ENCODE peak calls at places on chromosome 2, in five cellular contexts. One of them, this sample, is unnamed.

GRCh38 chr2:112480540-112481049 is 1.4 kb upstream of the TTL start:
- DNase-seq in CD4-positive, alpha-beta memory T cell: peak
- DNase-seq in psoas muscle: no peak
- DNase-seq in SJCRH30: no peak
- DNase-seq in uterus: no peak
- DNase-seq in this sample: no peak

GRCh38 chr2:64586883-64587481 is 62.9 kb downstream of the AFTPH start:
- DNase-seq in CD4-positive, alpha-beta memory T cell: peak
- DNase-seq in psoas muscle: no peak
- DNase-seq in SJCRH30: no peak
- DNase-seq in uterus: no peak
- DNase-seq in this sample: no peak

GRCh38 chr2:203678971-203679370 is 27.5 kb upstream of the CD28 start:
- DNase-seq in CD4-positive, alpha-beta memory T cell: no peak
- DNase-seq in psoas muscle: no peak
- DNase-seq in SJCRH30: no peak
- DNase-seq in uterus: no peak
- DNase-seq in this sample: no peak

GRCh38 chr2:134153481-134153880 is 100.4 kb upstream of the MGAT5 start:
- DNase-seq in CD4-positive, alpha-beta memory T cell: no peak
- DNase-seq in psoas muscle: no peak
- DNase-seq in SJCRH30: no peak
- DNase-seq in uterus: no peak
- DNase-seq in this sample: no peak

GRCh38 chr2:126534508-126534907 is 121.5 kb upstream of the GYPC start:
- DNase-seq in CD4-positive, alpha-beta memory T cell: no peak
- DNase-seq in psoas muscle: no peak
- DNase-seq in SJCRH30: no peak
- DNase-seq in uterus: no peak
- DNase-seq in this sample: no peak

GRCh38 chr2:224024270-224024669 is 14.8 kb downstream of the SERPINE2 start:
- DNase-seq in CD4-positive, alpha-beta memory T cell: no peak
- DNase-seq in psoas muscle: no peak
- DNase-seq in SJCRH30: no peak
- DNase-seq in uterus: no peak
- DNase-seq in this sample: no peak

GRCh38 chr2:72744049-72744448 is 81.8 kb downstream of the EXOC6B start:
- DNase-seq in CD4-positive, alpha-beta memory T cell: no peak
- DNase-seq in psoas muscle: no peak
- DNase-seq in SJCRH30: no peak
- DNase-seq in uterus: no peak
- DNase-seq in this sample: peak

GRCh38 chr2:178506524-178506923 is 26.3 kb downstream of the PLEKHA3 start:
- DNase-seq in CD4-positive, alpha-beta memory T cell: no peak
- DNase-seq in psoas muscle: no peak
- DNase-seq in SJCRH30: no peak
- DNase-seq in uterus: no peak
- DNase-seq in this sample: no peak

GRCh38 chr2:146351689-146352088 is 1493.1 kb upstream of the ACVR2A start:
- DNase-seq in CD4-positive, alpha-beta memory T cell: no peak
- DNase-seq in psoas muscle: no peak
- DNase-seq in SJCRH30: no peak
- DNase-seq in uterus: no peak
- DNase-seq in this sample: no peak

GRCh38 chr2:74658516-74658915 is 4.5 kb downstream of the SEMA4F start:
- DNase-seq in CD4-positive, alpha-beta memory T cell: no peak
- DNase-seq in psoas muscle: no peak
- DNase-seq in SJCRH30: no peak
- DNase-seq in uterus: no peak
- DNase-seq in this sample: no peak

GRCh38 chr2:128642801-128643200 is 324.1 kb upstream of the HS6ST1 start:
- DNase-seq in CD4-positive, alpha-beta memory T cell: no peak
- DNase-seq in psoas muscle: no peak
- DNase-seq in SJCRH30: no peak
- DNase-seq in uterus: no peak
- DNase-seq in this sample: no peak

GRCh38 chr2:206328979-206329378 is 54.5 kb downstream of the ZDBF2 start:
- DNase-seq in CD4-positive, alpha-beta memory T cell: no peak
- DNase-seq in psoas muscle: no peak
- DNase-seq in SJCRH30: no peak
- DNase-seq in uterus: no peak
- DNase-seq in this sample: no peak

GRCh38 chr2:43531251-43531650 is 64.6 kb downstream of the THADA start:
- DNase-seq in CD4-positive, alpha-beta memory T cell: no peak
- DNase-seq in psoas muscle: no peak
- DNase-seq in SJCRH30: no peak
- DNase-seq in uterus: no peak
- DNase-seq in this sample: no peak

GRCh38 chr2:43522177-43522576 is 73.7 kb downstream of the THADA start:
- DNase-seq in CD4-positive, alpha-beta memory T cell: no peak
- DNase-seq in psoas muscle: no peak
- DNase-seq in SJCRH30: no peak
- DNase-seq in uterus: no peak
- DNase-seq in this sample: no peak

GRCh38 chr2:43525506-43525905 is 70.3 kb downstream of the THADA start:
- DNase-seq in CD4-positive, alpha-beta memory T cell: no peak
- DNase-seq in psoas muscle: no peak
- DNase-seq in SJCRH30: no peak
- DNase-seq in uterus: no peak
- DNase-seq in this sample: no peak

GRCh38 chr2:43524180-43524965 is 71.5 kb downstream of the THADA start:
- DNase-seq in CD4-positive, alpha-beta memory T cell: no peak
- DNase-seq in psoas muscle: no peak
- DNase-seq in SJCRH30: peak
- DNase-seq in uterus: no peak
- DNase-seq in this sample: no peak

GRCh38 chr2:43526994-43527393 is 68.8 kb downstream of the THADA start:
- DNase-seq in CD4-positive, alpha-beta memory T cell: no peak
- DNase-seq in psoas muscle: no peak
- DNase-seq in SJCRH30: no peak
- DNase-seq in uterus: no peak
- DNase-seq in this sample: no peak
- H3K27ac ChIP-seq in CD4-positive, alpha-beta memory T cell: no peak
- H3K27ac ChIP-seq in psoas muscle: no peak
- H3K27ac ChIP-seq in SJCRH30: no peak
- H3K27ac ChIP-seq in uterus: peak
- H3K27ac ChIP-seq in this sample: no peak

DNA sequence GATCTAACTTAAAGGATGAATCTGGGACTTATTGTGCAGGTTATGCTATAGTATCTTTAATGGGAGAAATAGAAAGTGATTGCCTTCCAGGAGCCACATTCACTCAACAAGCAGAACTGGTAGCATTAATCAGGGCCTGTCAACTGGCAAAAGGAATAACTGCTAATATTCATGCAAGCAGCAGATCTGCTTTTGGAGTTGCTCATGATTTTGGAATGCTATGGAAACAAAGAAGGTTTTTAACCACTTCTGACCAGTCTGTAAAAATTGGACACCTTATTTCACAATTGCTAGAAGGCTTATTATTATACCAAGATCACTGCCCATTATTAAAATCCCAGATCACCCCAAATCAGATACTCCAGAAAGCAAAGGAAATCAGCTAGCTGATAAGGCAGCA is 200.4 kb downstream of the MREG start:
- DNase-seq in CD4-positive, alpha-beta memory T cell: no peak
- DNase-seq in psoas muscle: no peak
- DNase-seq in SJCRH30: no peak
- DNase-seq in uterus: no peak
- DNase-seq in this sample: no peak
- H3K27ac ChIP-seq in CD4-positive, alpha-beta memory T cell: no peak
- H3K27ac ChIP-seq in psoas muscle: no peak
- H3K27ac ChIP-seq in SJCRH30: no peak
- H3K27ac ChIP-seq in uterus: no peak
- H3K27ac ChIP-seq in this sample: no peak

DNA sequence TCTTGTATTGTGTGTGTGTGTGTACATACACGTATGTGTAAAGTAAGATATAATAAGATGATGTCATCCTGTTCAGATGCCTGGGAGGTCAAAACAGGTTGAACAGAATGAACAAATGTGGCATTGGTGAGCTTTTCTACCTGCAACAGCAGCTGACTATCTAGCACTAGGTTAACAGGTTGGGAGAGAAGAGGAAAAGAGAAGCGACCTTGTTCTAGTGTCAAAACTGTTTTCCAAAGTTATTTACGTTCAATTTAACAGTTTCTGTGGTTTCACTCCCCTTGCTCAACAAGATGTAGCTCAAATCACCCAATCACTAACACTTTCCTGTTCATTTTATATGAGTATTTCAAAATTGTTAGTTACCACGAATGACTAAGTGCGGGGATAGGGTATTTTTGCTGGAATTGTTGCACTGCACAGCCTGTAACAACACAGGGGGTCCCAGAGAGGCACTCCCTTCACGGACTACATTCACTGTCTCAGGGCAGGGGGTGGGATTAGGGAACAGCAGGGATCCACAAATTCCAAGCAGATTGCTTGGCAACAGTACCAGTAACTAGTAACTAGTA is 67.5 kb upstream of the DTNB start:
- DNase-seq in CD4-positive, alpha-beta memory T cell: no peak
- DNase-seq in psoas muscle: no peak
- DNase-seq in SJCRH30: no peak
- DNase-seq in uterus: no peak
- DNase-seq in this sample: no peak
- H3K27ac ChIP-seq in CD4-positive, alpha-beta memory T cell: no peak
- H3K27ac ChIP-seq in psoas muscle: no peak
- H3K27ac ChIP-seq in SJCRH30: no peak
- H3K27ac ChIP-seq in uterus: no peak
- H3K27ac ChIP-seq in this sample: no peak

DNA sequence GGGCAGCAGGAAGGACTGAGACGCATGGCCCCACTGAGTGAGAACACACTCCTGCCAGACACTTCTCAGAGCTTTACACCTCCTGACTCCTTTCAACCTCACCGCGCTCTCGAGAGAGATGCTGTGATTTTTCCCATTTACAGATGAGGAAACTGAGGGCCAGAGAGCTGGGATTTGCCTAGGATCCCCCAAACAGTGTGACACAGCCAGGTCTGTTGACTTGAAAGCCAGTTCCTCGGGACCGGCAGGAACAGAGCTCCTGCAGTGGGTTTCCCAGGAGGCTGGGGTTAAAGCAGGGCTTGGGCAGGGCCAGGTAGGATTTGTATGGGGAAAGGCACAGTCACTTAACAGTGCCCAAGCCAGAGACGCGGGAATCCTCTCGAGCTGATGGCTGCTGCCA is 81.9 kb downstream of the STPG4 start:
- DNase-seq in CD4-positive, alpha-beta memory T cell: no peak
- DNase-seq in psoas muscle: no peak
- DNase-seq in SJCRH30: no peak
- DNase-seq in uterus: no peak
- DNase-seq in this sample: no peak
- H3K27ac ChIP-seq in CD4-positive, alpha-beta memory T cell: no peak
- H3K27ac ChIP-seq in psoas muscle: peak
- H3K27ac ChIP-seq in SJCRH30: no peak
- H3K27ac ChIP-seq in uterus: peak
- H3K27ac ChIP-seq in this sample: no peak

GRCh38 chr2:40128796-40129195 is 323.1 kb downstream of the SLC8A1 start:
- DNase-seq in CD4-positive, alpha-beta memory T cell: no peak
- DNase-seq in psoas muscle: no peak
- DNase-seq in SJCRH30: no peak
- DNase-seq in uterus: no peak
- DNase-seq in this sample: no peak
- H3K27ac ChIP-seq in CD4-positive, alpha-beta memory T cell: no peak
- H3K27ac ChIP-seq in psoas muscle: no peak
- H3K27ac ChIP-seq in SJCRH30: peak
- H3K27ac ChIP-seq in uterus: no peak
- H3K27ac ChIP-seq in this sample: no peak

DNA sequence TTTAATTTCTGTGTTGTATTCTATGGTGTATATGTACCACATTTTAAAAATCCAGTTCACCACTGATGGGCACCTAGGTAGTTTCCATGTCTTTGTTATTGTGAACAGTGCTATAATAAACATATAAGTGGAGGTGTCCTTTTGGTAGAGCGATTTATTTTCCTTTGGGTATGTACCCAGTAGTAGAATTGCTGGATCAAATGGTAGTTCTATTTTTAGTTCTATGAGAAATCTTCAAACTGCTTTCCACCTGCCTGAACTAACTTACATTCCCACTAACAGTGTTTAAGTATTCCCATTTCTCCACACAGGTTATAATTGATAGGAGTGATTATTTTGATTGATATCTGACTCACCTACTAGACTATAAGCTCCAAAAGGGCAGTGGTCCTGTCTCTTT is 148.2 kb downstream of the BABAM2 start:
- DNase-seq in CD4-positive, alpha-beta memory T cell: no peak
- DNase-seq in psoas muscle: no peak
- DNase-seq in SJCRH30: no peak
- DNase-seq in uterus: no peak
- DNase-seq in this sample: no peak
- H3K27ac ChIP-seq in CD4-positive, alpha-beta memory T cell: no peak
- H3K27ac ChIP-seq in psoas muscle: peak
- H3K27ac ChIP-seq in SJCRH30: no peak
- H3K27ac ChIP-seq in uterus: peak
- H3K27ac ChIP-seq in this sample: no peak